ENCODE peak calls at places on chromosomes 13 and 19, in six cellular contexts. K is colonic mucosa, R is aorta, U is neural progenitor cell, M is upper lobe of right lung, C is astrocyte. I is an unnamed sample.
A peak's percentile ranks its signal among the peaks of the same experiment; 100 is the strongest.

GRCh38 chr19:38596057-38596981 is 21.4 kb downstream of the MAP4K1 start:
- DNase-seq in C (no peak), K (peak; percentile 74), R (no peak), U (peak; percentile 95), M (peak; percentile 86), I (no peak)

GRCh38 chr19:28486934-28487333 is 726.0 kb downstream of the UQCRFS1 start:
- DNase-seq in K (no peak), R (no peak), M (no peak), U (no peak), C (no peak), I (no peak)

GRCh38 chr19:46442808-46443450 is 14.2 kb upstream of the PNMA8C start:
- DNase-seq in K (no peak), U (no peak), R (peak; percentile 65), C (peak; percentile 68), M (peak; percentile 40), I (peak; percentile 59)

GRCh38 chr13:30037766-30038165 is 187.3 kb upstream of the UBL3 start:
- DNase-seq in K (no peak), C (peak; percentile 78), R (no peak), M (no peak), U (no peak), I (no peak)

GRCh38 chr13:97600438-97601080 is 166.6 kb downstream of the RAP2A start:
- DNase-seq in R (no peak), M (no peak), K (no peak), C (peak; percentile 41), U (no peak), I (peak; percentile 72)

GRCh38 chr13:73945871-73946270 is 188.3 kb downstream of the KLF12 start:
- DNase-seq in R (peak; percentile 77), U (peak; percentile 71), C (peak; percentile 34), M (no peak), K (no peak), I (no peak)

GRCh38 chr19:58468216-58468839 is 1.4 kb downstream of the ZNF324 start:
- DNase-seq in R (no peak), M (no peak), U (no peak), K (no peak), C (no peak), I (no peak)

GRCh38 chr13:44795176-44795575 is 194.1 kb downstream of the NUFIP1 start:
- DNase-seq in U (no peak), M (no peak), K (no peak), R (no peak), C (no peak), I (no peak)

GRCh38 chr13:98454389-98454881 is 122.5 kb downstream of the STK24 start:
- DNase-seq in M (no peak), K (no peak), U (no peak), R (no peak), C (peak; percentile 88), I (peak; percentile 67)

GRCh38 chr19:51938936-51939335 is 11.7 kb downstream of the ZNF613 start:
- DNase-seq in C (no peak), U (no peak), M (no peak), K (no peak), R (no peak), I (no peak)

GRCh38 chr19:3873151-3873550 is 4.3 kb upstream of the ZFR2 start:
- DNase-seq in K (no peak), U (no peak), R (no peak), C (no peak), M (no peak), I (no peak)

GRCh38 chr19:46195104-46195503 is 34.4 kb upstream of the IGFL1 start:
- DNase-seq in R (no peak), C (no peak), K (no peak), U (no peak), M (no peak), I (no peak)

GRCh38 chr19:45528149-45528743 is 21.0 kb downstream of the VASP start:
- DNase-seq in K (no peak), M (no peak), C (peak; percentile 69), U (peak; percentile 73), R (no peak), I (no peak)

GRCh38 chr13:113074401-113074800 is 31.2 kb upstream of the F7 start:
- DNase-seq in C (no peak), M (no peak), U (no peak), R (no peak), K (no peak), I (no peak)

GRCh38 chr19:35114656-35115537 is 726 bp upstream of the FXYD3 start:
- DNase-seq in M (peak; percentile 84), U (peak; percentile 85), C (no peak), K (peak; percentile 86), R (peak; percentile 91), I (peak; percentile 18)

GRCh38 chr13:111431241-111431640 is 110.8 kb downstream of the TEX29 start:
- DNase-seq in C (no peak), K (no peak), R (no peak), M (no peak), U (no peak), I (no peak)

GRCh38 chr13:24274452-24274971 is 34.9 kb upstream of the C1QTNF9 start:
- DNase-seq in C (no peak), M (peak; percentile 71), U (no peak), K (no peak), R (no peak), I (no peak)

GRCh38 chr13:49443327-49443688 is 556 bp downstream of the CAB39L start:
- DNase-seq in M (no peak), U (peak; percentile 48), C (peak; percentile 17), K (no peak), R (no peak), I (no peak)

GRCh38 chr19:10142701-10143375 is 23.1 kb upstream of the EIF3G start:
- DNase-seq in C (no peak), M (peak; percentile 79), U (no peak), K (no peak), R (no peak), I (no peak)

GRCh38 chr13:30673669-30674521 is 56.2 kb downstream of the USPL1 start:
- DNase-seq in C (peak; percentile 82), R (peak; percentile 96), U (peak; percentile 93), K (peak; percentile 88), M (peak; percentile 98), I (peak; percentile 68)

GRCh38 chr19:35509018-35509652 is 4.3 kb downstream of the DMKN start:
- DNase-seq in U (peak; percentile 62), C (no peak), K (peak; percentile 67), R (no peak), M (peak; percentile 85), I (no peak)

GRCh38 chr19:8367327-8368001 is 3.5 kb downstream of the ANGPTL4 start:
- DNase-seq in K (peak; percentile 79), M (peak; percentile 87), U (peak; percentile 68), R (peak; percentile 94), C (peak; percentile 89), I (peak; percentile 92)

GRCh38 chr13:100860866-100861265 is 186.3 kb upstream of the TMTC4 start:
- DNase-seq in M (no peak), R (no peak), U (no peak), K (no peak), C (no peak), I (no peak)

GRCh38 chr13:94784066-94784465 is 71.7 kb upstream of the SOX21 start:
- DNase-seq in U (no peak), R (no peak), M (no peak), K (no peak), C (peak; percentile 85), I (peak; percentile 20)

GRCh38 chr19:43773725-43774102 is 7.1 kb downstream of the KCNN4 start:
- DNase-seq in U (peak; percentile 36), K (no peak), R (no peak), M (no peak), C (no peak), I (no peak)

GRCh38 chr19:1796395-1797142 is 15.5 kb downstream of the ATP8B3 start:
- DNase-seq in R (no peak), K (no peak), M (no peak), C (no peak), U (no peak), I (no peak)
- H3K27me3 ChIP-seq in R (no peaks in the 10 kb centered on the region), K (peaks cover 11% of the 10 kb centered on the region), M (peaks cover 13% of the 10 kb centered on the region), C (no peaks in the 10 kb centered on the region), U (peaks cover 17% of the 10 kb centered on the region), I (no peaks in the 10 kb centered on the region)

GRCh38 chr13:90232291-90232690 is 1115.2 kb upstream of the MIR17HG start:
- DNase-seq in C (no peak), U (no peak), M (no peak), R (no peak), K (no peak), I (no peak)

GRCh38 chr13:90233933-90234672 is 1113.4 kb upstream of the MIR17HG start:
- DNase-seq in M (no peak), K (no peak), R (no peak), U (no peak), C (no peak), I (no peak)

DNA sequence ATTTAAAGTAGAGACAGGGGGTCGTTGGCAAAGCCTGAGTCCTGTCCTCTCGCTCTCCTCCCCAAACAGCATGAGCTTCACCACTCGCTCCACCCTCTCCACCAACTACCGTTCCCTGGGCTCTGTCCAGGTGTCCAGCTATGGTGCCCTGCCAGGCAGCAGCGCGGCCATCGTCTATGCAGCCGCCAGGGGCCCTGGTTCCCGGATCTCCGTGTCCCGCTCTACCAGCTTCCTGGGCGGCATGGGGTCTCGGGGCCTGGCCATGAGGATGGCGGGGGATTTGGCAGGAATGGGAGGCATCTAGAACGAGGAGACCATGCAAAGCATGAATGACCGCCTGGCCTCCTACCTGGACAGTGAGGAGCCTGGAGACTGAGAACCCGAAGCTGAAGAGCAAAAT is 1117.2 kb upstream of the MIR17HG start:
- DNase-seq in U (no peak), R (peak; percentile 65), M (peak; percentile 48), K (no peak), C (no peak), I (no peak)
- H3K27ac ChIP-seq in U (no peak overlapping the region), R (no peak overlapping the region), M (no peak overlapping the region), K (no peak overlapping the region), C (no peak overlapping the region), I (no peak overlapping the region)

GRCh38 chr13:108895220-108895704 is 265.9 kb downstream of the MYO16 start:
- DNase-seq in M (no peak), C (peak; percentile 18), R (no peak), K (no peak), U (peak; percentile 57), I (peak; percentile 41)
- H3K4me3 ChIP-seq in M (no peak overlapping the region), C (no peak overlapping the region), R (no peak overlapping the region), K (no peak overlapping the region), U (no peak overlapping the region), I (no peak overlapping the region)

GRCh38 chr13:90633849-90634248 is 713.6 kb upstream of the MIR17HG start:
- DNase-seq in K (no peak), U (no peak), C (no peak), R (no peak), M (no peak), I (no peak)

GRCh38 chr13:90628471-90628870 is 719.0 kb upstream of the MIR17HG start:
- DNase-seq in U (no peak), M (no peak), R (no peak), C (no peak), K (no peak), I (no peak)

GRCh38 chr13:90627813-90628212 is 719.7 kb upstream of the MIR17HG start:
- DNase-seq in K (no peak), R (no peak), U (no peak), C (no peak), M (no peak), I (no peak)

GRCh38 chr13:90632184-90632583 is 715.3 kb upstream of the MIR17HG start:
- DNase-seq in M (no peak), R (no peak), U (no peak), C (no peak), K (no peak), I (no peak)

DNA sequence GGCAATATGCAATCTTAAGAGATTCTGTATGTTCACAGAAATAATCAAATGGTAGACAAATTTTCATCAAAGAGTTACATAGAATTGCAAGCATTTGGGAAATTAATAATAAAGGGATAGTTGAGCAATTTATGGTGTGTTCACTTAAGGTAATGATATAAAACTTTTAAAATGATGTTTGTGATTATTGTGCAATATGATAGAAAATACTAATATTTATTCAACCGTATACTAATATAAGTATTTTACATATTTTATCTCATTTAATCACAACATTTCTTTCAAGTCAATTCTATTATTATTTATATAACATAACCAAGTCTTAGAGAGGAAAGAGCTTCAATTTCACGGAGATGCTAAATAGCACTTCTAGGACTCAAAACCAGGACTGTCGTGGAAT is 716.8 kb upstream of the MIR17HG start:
- DNase-seq in R (no peak), U (no peak), C (no peak), K (no peak), M (no peak), I (no peak)
- H3K27me3 ChIP-seq in R (no peaks in the 10 kb centered on the region), U (no peaks in the 10 kb centered on the region), C (no peaks in the 10 kb centered on the region), K (no peaks in the 10 kb centered on the region), M (no peaks in the 10 kb centered on the region), I (no peaks in the 10 kb centered on the region)